ENCODE peak calls at places on chromosomes 13 and 19, in eight cellular contexts. V, P, A, U, X, Z, B and C are unnamed samples.

GRCh38 chr13:112859817-112860190 is 109.2 kb upstream of the MCF2L start:
- DNase-seq in A (no peak), P (peak; percentile 32), U (peak; percentile 9), Z (no peak), B (no peak), V (no peak), X (no peak), C (no peak)

GRCh38 chr19:50943074-50943828 is 9.6 kb downstream of the KLK5 start:
- DNase-seq in Z (no peak), A (no peak), U (no peak), B (no peak), X (peak; percentile 47), V (no peak), P (no peak), C (no peak)

GRCh38 chr19:13396256-13397080 is 109.8 kb downstream of the CACNA1A start:
- DNase-seq in V (peak; percentile 23), Z (peak; percentile 59), P (peak; percentile 48), U (peak; percentile 50), A (peak; percentile 35), B (peak; percentile 50), X (peak; percentile 61), C (peak; percentile 16)

GRCh38 chr19:12648088-12648487 is 18.5 kb downstream of the MAN2B1 start:
- DNase-seq in X (no peak), A (no peak), P (no peak), U (no peak), Z (no peak), B (peak; percentile 62), V (no peak), C (no peak)

GRCh38 chr13:30587231-30587630 is 30.5 kb upstream of the USPL1 start:
- DNase-seq in Z (no peak), V (no peak), A (no peak), P (no peak), X (no peak), U (no peak), B (no peak), C (no peak)

GRCh38 chr19:45250832-45251451 is at the start of gene MARK4:
- DNase-seq in Z (peak; percentile 75), V (peak; percentile 64), B (peak; percentile 57), P (no peak), X (peak; percentile 61), U (no peak), A (no peak), C (peak; percentile 52)

GRCh38 chr19:5110546-5110945 is 141.6 kb downstream of the KDM4B start:
- DNase-seq in U (no peak), V (no peak), B (no peak), P (no peak), Z (no peak), X (no peak), A (no peak), C (no peak)

GRCh38 chr13:38871275-38871674 is 119.4 kb downstream of the STOML3 start:
- DNase-seq in P (no peak), V (no peak), U (no peak), B (no peak), A (no peak), Z (no peak), X (no peak), C (no peak)

GRCh38 chr13:23899555-23899954 is 2.3 kb upstream of the C1QTNF9B start:
- DNase-seq in A (peak; percentile 11), U (no peak), X (peak; percentile 27), V (no peak), Z (peak; percentile 39), B (no peak), P (peak; percentile 43), C (peak; percentile 33)

GRCh38 chr13:80276371-80277289 is 64.3 kb downstream of the SPRY2 start:
- DNase-seq in X (no peak), V (no peak), Z (peak; percentile 13), P (no peak), A (no peak), B (no peak), U (peak; percentile 56), C (no peak)

GRCh38 chr19:33767898-33768413 is 28.7 kb upstream of the KCTD15 start:
- DNase-seq in X (no peak), A (no peak), Z (peak; percentile 98), U (no peak), P (peak; percentile 66), V (no peak), B (peak; percentile 24), C (peak; percentile 52)

GRCh38 chr13:95607363-95607762 is 37.1 kb downstream of the DZIP1 start:
- DNase-seq in V (no peak), Z (no peak), U (peak; percentile 14), B (no peak), X (peak; percentile 86), A (peak; percentile 13), P (no peak), C (no peak)

GRCh38 chr19:4183967-4184717 is 1.7 kb downstream of the ANKRD24 start:
- DNase-seq in P (no peak), A (no peak), X (no peak), Z (peak; percentile 36), V (peak; percentile 56), B (no peak), U (no peak), C (no peak)

GRCh38 chr19:10868872-10869547 is 2.3 kb upstream of the CARM1 start:
- DNase-seq in A (no peak), U (no peak), Z (no peak), P (no peak), X (no peak), B (no peak), V (no peak), C (no peak)

GRCh38 chr13:46593403-46593802 is 40.4 kb downstream of the LRCH1 start:
- DNase-seq in U (no peak), X (no peak), P (no peak), A (no peak), V (no peak), Z (no peak), B (no peak), C (no peak)

GRCh38 chr19:9912551-9913236 is 23.6 kb downstream of the OLFM2 start:
- DNase-seq in V (no peak), Z (no peak), U (no peak), A (no peak), B (no peak), X (no peak), P (no peak), C (no peak)

GRCh38 chr13:33230178-33230881 is 55.2 kb downstream of the STARD13 start:
- DNase-seq in Z (no peak), X (no peak), U (no peak), A (no peak), B (no peak), V (no peak), P (no peak), C (no peak)

GRCh38 chr13:33229446-33230177 is 55.9 kb downstream of the STARD13 start:
- DNase-seq in V (no peak), X (no peak), P (no peak), B (no peak), Z (no peak), U (no peak), A (no peak), C (no peak)

GRCh38 chr13:33231339-33231738 is 54.2 kb downstream of the STARD13 start:
- DNase-seq in V (no peak), Z (no peak), U (no peak), B (no peak), X (no peak), A (no peak), P (no peak), C (no peak)

GRCh38 chr13:33228645-33229445 is 56.7 kb downstream of the STARD13 start:
- DNase-seq in U (no peak), A (no peak), Z (no peak), B (no peak), V (no peak), P (no peak), X (no peak), C (no peak)

DNA sequence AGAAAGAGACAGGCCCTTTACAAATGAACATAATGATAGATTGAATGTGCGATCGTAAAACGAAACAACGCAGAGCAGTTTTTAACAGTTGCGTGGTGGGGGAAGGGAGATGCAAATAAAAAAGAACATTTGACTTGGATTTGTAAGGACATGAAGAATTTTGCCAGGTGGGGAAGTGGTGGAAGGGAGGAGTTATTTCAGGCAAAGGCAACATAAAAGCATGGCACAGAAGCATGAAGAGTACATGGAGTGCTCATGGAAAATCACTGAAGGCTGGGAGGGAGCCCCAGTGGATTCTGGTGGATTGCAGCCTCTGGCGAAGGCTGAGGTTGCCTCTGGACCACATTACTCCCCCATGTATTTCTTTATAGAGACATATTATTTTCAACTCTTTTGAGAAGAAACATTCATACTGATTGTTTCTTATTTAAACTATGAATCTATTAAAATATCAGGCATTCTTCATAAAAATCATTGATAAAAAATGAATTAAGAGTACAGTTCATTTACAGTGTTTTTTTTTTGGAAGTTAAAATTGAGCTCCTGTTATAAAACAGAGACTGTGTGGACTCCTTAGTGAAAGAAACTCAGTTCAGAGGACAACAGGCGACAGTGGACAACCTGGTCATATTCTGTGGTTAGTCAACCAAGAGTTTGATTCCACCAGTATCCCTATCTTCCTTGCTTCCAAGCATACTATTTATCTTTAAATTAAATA is 57.5 kb downstream of the STARD13 start:
- DNase-seq in X (no peak), A (no peak), U (no peak), P (no peak), V (no peak), B (no peak), Z (no peak), C (no peak)
- TF ChIP-seq CTCF in X (no peak), A (no peak), U (no peak), P (no peak), V (no peak), B (no peak), Z (no peak), C (no peak)

GRCh38 chr13:44978328-44978727 is 10.9 kb downstream of the NUFIP1 start:
- DNase-seq in B (no peak), P (no peak), Z (no peak), U (no peak), V (no peak), A (no peak), X (no peak), C (no peak)
- TF ChIP-seq CTCF in B (no peak), P (peak; percentile 13), Z (peak; percentile 10), U (peak; percentile 15), V (no peak), A (peak; percentile 16), X (no peak), C (no peak)

GRCh38 chr19:6354098-6354674 is 7.1 kb upstream of the CLPP start:
- DNase-seq in Z (no peak), A (no peak), B (no peak), P (no peak), U (no peak), X (no peak), V (no peak), C (no peak)
- TF ChIP-seq CTCF in Z (no peak), A (peak; percentile 64), B (peak; percentile 33), P (peak; percentile 2), U (peak; percentile 62), X (peak; percentile 53), V (peak; percentile 36), C (peak; percentile 48)

DNA sequence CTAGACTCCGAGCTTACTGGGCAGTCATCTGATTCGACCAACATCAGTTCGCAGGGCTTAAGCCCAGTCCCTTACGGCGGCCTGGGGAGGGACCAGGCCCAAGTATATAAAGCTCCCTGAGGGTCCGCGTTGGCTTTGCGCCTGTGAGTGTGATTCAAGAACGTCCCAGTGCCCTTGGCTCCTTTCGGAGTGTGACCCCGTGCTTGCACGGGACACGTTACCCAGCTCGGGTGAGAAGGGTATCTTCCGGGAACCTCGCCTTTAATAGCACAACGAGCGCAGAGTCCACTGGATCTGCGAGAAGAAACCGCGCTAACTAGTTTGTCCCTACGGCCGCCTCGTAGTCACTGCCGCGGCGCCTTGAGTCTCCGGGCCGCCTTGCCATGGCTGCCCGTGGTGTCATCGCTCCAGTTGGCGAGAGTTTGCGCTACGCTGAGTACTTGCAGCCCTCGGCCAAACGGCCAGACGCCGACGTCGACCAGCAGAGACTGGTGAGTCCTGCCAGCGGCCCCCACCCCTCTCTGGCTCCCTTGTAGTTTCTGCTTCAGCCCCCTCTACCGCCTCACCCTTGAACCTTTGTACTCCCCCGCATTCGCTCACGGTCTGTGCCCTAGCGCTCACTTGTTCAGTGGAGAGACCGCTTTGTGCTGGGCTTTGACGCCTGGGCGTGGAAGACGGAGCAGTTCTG is at the start of gene DNAJC15:
- DNase-seq in B (peak; percentile 90), X (no peak), A (no peak), V (peak; percentile 91), Z (peak; percentile 67), U (peak; percentile 56), P (peak; percentile 87), C (peak; percentile 73)
- TF ChIP-seq CTCF in B (no peak), X (peak; percentile 28), A (peak; percentile 5), V (no peak), Z (no peak), U (no peak), P (no peak), C (no peak)